ENCODE peak calls at places on chromosome 1, in six cellular contexts. X is suprapubic skin, P is HCT116, D is A549, M is gastrocnemius medialis, W is spleen. K is an unnamed sample.

GRCh38 chr1:200488375-200489165 is 78.7 kb upstream of the ZNF281 start:
- DNase-seq in X (no peak), P (peak), D (peak), M (no peak), W (no peak), K (peak)

GRCh38 chr1:11873395-11873794 is 14.7 kb upstream of the NPPB start:
- DNase-seq in X (no peak), P (no peak), D (no peak), M (no peak), W (no peak), K (no peak)

GRCh38 chr1:35637401-35637809 is 3.9 kb downstream of the PSMB2 start:
- DNase-seq in X (no peak), P (no peak), D (no peak), M (no peak), W (no peak), K (no peak)

GRCh38 chr1:89609781-89610456 is 23.0 kb upstream of the LRRC8C start:
- DNase-seq in X (no peak), P (no peak), D (no peak), M (no peak), W (peak), K (no peak)

GRCh38 chr1:51306950-51307349 is 23.4 kb downstream of the TTC39A start:
- DNase-seq in X (no peak), P (no peak), D (no peak), M (no peak), W (no peak), K (no peak)

GRCh38 chr1:21384620-21385019 is 55.3 kb upstream of the NBPF3 start:
- DNase-seq in X (no peak), P (no peak), D (no peak), M (no peak), W (no peak), K (no peak)

GRCh38 chr1:244796719-244797406 is 38.6 kb upstream of the COX20 start:
- DNase-seq in X (peak), P (peak), D (peak), M (no peak), W (no peak), K (peak)

GRCh38 chr1:216566809-216567208 is 143.6 kb upstream of the USH2A start:
- DNase-seq in X (no peak), P (no peak), D (peak), M (no peak), W (no peak), K (no peak)

GRCh38 chr1:4825841-4826450 is 171.5 kb downstream of the AJAP1 start:
- DNase-seq in X (no peak), P (no peak), D (peak), M (no peak), W (no peak), K (no peak)

GRCh38 chr1:205259361-205259832 is 31.7 kb downstream of the TMCC2 start:
- DNase-seq in X (no peak), P (no peak), D (no peak), M (no peak), W (no peak), K (no peak)

GRCh38 chr1:28247603-28248272 is 11.6 kb upstream of the SESN2 start:
- DNase-seq in X (no peak), P (no peak), D (no peak), M (no peak), W (no peak), K (no peak)

GRCh38 chr1:114521396-114522263 is 10.6 kb upstream of the TRIM33 start:
- DNase-seq in X (no peak), P (no peak), D (no peak), M (no peak), W (no peak), K (no peak)

GRCh38 chr1:196603651-196604050 is 4.6 kb downstream of the KCNT2 start:
- DNase-seq in X (no peak), P (no peak), D (no peak), M (no peak), W (no peak), K (no peak)

GRCh38 chr1:116486424-116486823 is 84.4 kb downstream of the CD58 start:
- DNase-seq in X (no peak), P (no peak), D (no peak), M (no peak), W (no peak), K (no peak)

GRCh38 chr1:40316595-40317393 is at the start of gene COL9A2:
- DNase-seq in X (no peak), P (no peak), D (no peak), M (no peak), W (peak), K (peak)

GRCh38 chr1:41152622-41153044 is 89.5 kb downstream of the SCMH1 start:
- DNase-seq in X (no peak), P (no peak), D (peak), M (no peak), W (no peak), K (no peak)

GRCh38 chr1:107547363-107548155 is 406.7 kb downstream of the NTNG1 start:
- DNase-seq in X (no peak), P (no peak), D (no peak), M (no peak), W (no peak), K (no peak)

GRCh38 chr1:236067854-236068454 is 3.1 kb upstream of the NID1 start:
- DNase-seq in X (no peak), P (no peak), D (no peak), M (no peak), W (no peak), K (no peak)

GRCh38 chr1:15128520-15129313 is 24.8 kb upstream of the TMEM51 start:
- DNase-seq in X (peak), P (peak), D (peak), M (peak), W (peak), K (peak)

GRCh38 chr1:29279896-29280779 is 43.8 kb downstream of the PTPRU start:
- DNase-seq in X (no peak), P (no peak), D (no peak), M (no peak), W (no peak), K (no peak)

GRCh38 chr1:156772222-156772621 is 4.9 kb downstream of the PRCC start:
- DNase-seq in X (no peak), P (no peak), D (no peak), M (no peak), W (no peak), K (no peak)

GRCh38 chr1:156122519-156123355 is 8.2 kb downstream of the LMNA start:
- DNase-seq in X (peak), P (no peak), D (peak), M (peak), W (no peak), K (peak)

GRCh38 chr1:70910013-70910412 is 137.6 kb downstream of the PTGER3 start:
- DNase-seq in X (no peak), P (no peak), D (no peak), M (no peak), W (no peak), K (no peak)

GRCh38 chr1:76955652-76956051 is 88.4 kb downstream of the ST6GALNAC5 start:
- DNase-seq in X (no peak), P (no peak), D (no peak), M (no peak), W (no peak), K (no peak)

GRCh38 chr1:67960766-67961165 is 89.7 kb downstream of the DIRAS3 start:
- DNase-seq in X (no peak), P (no peak), D (no peak), M (no peak), W (no peak), K (no peak)

GRCh38 chr1:184583837-184584236 is 170.8 kb downstream of the EDEM3 start:
- DNase-seq in X (no peak), P (no peak), D (no peak), M (no peak), W (no peak), K (no peak)

GRCh38 chr1:20574686-20575543 is 14.0 kb upstream of the CDA start:
- DNase-seq in X (peak), P (peak), D (peak), M (peak), W (peak), K (peak)

GRCh38 chr1:8259498-8260290 is 58.2 kb upstream of the SLC45A1 start:
- DNase-seq in X (peak), P (peak), D (peak), M (peak), W (no peak), K (peak)

GRCh38 chr1:107009286-107009685 is 47.2 kb upstream of the PRMT6 start:
- DNase-seq in X (no peak), P (no peak), D (no peak), M (no peak), W (no peak), K (no peak)

GRCh38 chr1:5683446-5683845 is 308.8 kb downstream of the NPHP4 start:
- DNase-seq in X (no peak), P (no peak), D (no peak), M (no peak), W (no peak), K (no peak)

GRCh38 chr1:84598846-84599741 is 24.9 kb upstream of the CTBS start:
- DNase-seq in X (no peak), P (peak), D (no peak), M (no peak), W (no peak), K (no peak)

GRCh38 chr1:91170571-91170970 is 148.7 kb upstream of the ZNF644 start:
- DNase-seq in X (no peak), P (no peak), D (no peak), M (no peak), W (no peak), K (no peak)

GRCh38 chr1:242147096-242147976 is 148.4 kb upstream of the MAP1LC3C start:
- DNase-seq in X (no peak), P (no peak), D (peak), M (no peak), W (no peak), K (no peak)

GRCh38 chr1:154998201-154998780 is 4.3 kb upstream of the ZBTB7B start:
- DNase-seq in X (no peak), P (no peak), D (no peak), M (no peak), W (peak), K (no peak)

GRCh38 chr1:155000475-155000724 is 2.2 kb upstream of the ZBTB7B start:
- DNase-seq in X (peak), P (no peak), D (no peak), M (no peak), W (peak), K (peak)

GRCh38 chr1:154999651-155000474 is 2.7 kb upstream of the ZBTB7B start:
- DNase-seq in X (no peak), P (no peak), D (peak), M (no peak), W (peak), K (peak)

GRCh38 chr1:155000725-155001437 is 1.7 kb upstream of the ZBTB7B start:
- DNase-seq in X (peak), P (peak), D (peak), M (peak), W (peak), K (peak)

DNA sequence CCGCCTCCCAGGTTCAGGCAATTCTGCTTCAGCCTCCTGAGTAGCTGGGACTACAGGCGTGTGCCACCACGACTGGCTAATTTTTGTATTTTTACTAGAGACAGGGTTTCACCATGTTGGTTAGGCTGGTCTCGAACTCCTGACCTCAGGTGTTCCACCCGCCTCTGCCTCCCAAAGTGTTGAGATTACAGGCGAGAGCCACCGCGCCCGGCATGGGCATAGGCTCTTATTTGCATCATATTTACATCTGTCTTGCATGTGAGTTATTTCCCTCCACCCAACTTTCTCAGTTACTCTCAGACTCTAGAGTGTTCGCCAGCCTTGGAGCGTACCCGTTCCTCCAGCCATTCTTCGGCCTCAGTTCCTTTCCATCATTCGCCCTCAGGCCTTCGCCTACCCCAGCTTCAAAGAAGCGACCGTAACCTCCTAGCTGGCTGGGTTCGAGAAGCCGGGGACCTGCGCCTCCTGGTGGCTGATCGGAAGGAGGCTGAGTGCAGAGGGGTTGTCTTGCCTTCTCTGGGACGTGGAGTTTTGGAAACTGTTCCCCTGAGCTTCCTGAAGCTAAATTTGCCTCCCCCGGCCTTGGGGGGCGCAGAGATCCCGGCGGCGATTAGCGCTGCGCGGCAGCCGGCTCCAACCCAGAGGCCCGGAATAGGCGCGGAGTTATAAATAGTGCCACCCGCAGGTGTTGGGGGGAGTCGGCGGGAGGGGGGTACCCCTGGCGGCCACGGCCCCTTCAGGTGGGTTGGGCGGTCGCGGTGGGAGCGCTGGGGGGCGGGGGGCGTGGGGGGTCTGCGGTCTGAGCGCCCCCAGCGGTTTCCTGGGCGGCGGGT is 3.6 kb upstream of the ZBTB7B start:
- DNase-seq in X (peak), P (peak), D (peak), M (no peak), W (peak), K (peak)
- TF ChIP-seq POLR2A in X (no peak), P (peak), D (no peak), M (no peak), W (no peak), K (no peak)

DNA sequence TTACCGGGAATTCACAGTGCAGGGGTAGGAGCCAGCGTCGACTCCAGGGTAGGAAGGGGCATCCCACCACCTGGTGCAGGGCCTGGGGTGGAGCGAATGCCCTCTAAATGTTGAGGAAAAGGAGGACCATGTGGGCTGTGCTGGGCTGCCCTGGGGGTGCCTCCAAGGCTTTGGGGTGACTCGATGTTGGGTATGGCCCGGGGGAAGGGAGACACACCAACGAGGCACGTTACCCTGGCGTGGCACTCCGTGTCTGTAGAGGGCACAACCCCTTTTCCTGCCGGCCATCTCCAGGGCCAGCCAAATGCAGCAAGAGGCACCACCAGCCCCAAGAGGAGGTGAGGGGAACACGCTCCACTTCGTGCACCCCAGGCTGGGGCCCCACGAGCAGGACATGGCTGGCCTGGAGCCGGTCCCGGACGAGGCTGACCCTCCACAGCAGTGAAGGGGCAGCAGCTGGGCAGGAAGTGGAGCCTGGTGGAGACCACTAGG is 11.2 kb downstream of the ACTRT2 start:
- DNase-seq in X (no peak), P (no peak), D (no peak), M (no peak), W (peak), K (no peak)
- H3K4me3 ChIP-seq in X (no peak), P (no peak), D (no peak), M (no peak), W (no peak), K (no peak)

GRCh38 chr1:2474933-2475371 is 1.1 kb upstream of the PLCH2 start:
- DNase-seq in X (no peak), P (no peak), D (no peak), M (no peak), W (peak), K (peak)
- TF ChIP-seq POLR2A in X (no peak), P (no peak), D (no peak), M (no peak), W (no peak), K (no peak)

DNA sequence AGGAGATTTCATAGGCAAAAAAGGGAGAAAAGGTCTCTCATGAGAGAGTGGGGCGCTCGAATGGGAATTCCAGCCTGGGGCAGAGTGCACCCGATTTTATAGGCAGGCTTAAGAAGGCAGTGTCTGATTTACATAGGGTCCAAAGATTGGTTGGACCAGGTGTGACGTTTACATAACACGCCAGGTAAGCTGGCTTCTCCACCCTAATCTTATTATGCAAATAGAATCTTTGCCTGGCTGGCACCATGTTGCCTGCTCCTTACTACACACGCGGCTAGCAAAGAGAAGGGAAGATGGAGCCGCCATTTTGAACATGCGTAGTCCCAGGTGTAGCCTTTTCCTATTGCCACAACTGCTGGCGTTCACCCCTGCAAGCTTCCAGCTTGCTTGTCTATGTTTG is 103.7 kb downstream of the SLC16A1 start:
- DNase-seq in X (no peak), P (no peak), D (no peak), M (no peak), W (no peak), K (no peak)
- H3K4me3 ChIP-seq in X (no peak), P (no peak), D (no peak), M (no peak), W (no peak), K (no peak)